ENCODE peak calls at places on chromosomes 5 and 9, in four cellular contexts. One of them, this sample, is unnamed.

GRCh38 chr9:134377976-134378375 is 51.7 kb downstream of the RXRA start:
- DNase-seq in SK-N-SH: peak; percentile 71
- DNase-seq in H1: no peak
- DNase-seq in HepG2: no peak
- DNase-seq in this sample: no peak

GRCh38 chr9:82581516-82581915 is 481.4 kb downstream of the RASEF start:
- DNase-seq in SK-N-SH: no peak
- DNase-seq in H1: no peak
- DNase-seq in HepG2: no peak
- DNase-seq in this sample: no peak

GRCh38 chr5:19880859-19881436 is 107.1 kb downstream of the CDH18 start:
- DNase-seq in SK-N-SH: no peak
- DNase-seq in H1: no peak
- DNase-seq in HepG2: peak; percentile 84
- DNase-seq in this sample: no peak

GRCh38 chr5:149731332-149731616 is 1.2 kb downstream of the PPARGC1B start:
- DNase-seq in SK-N-SH: no peak
- DNase-seq in H1: peak; percentile 79
- DNase-seq in HepG2: no peak
- DNase-seq in this sample: no peak

GRCh38 chr5:113748403-113748802 is 234.9 kb downstream of the YTHDC2 start:
- DNase-seq in SK-N-SH: no peak
- DNase-seq in H1: no peak
- DNase-seq in HepG2: no peak
- DNase-seq in this sample: no peak

GRCh38 chr5:15023846-15024245 is 152.3 kb upstream of the ANKH start:
- DNase-seq in SK-N-SH: no peak
- DNase-seq in H1: no peak
- DNase-seq in HepG2: no peak
- DNase-seq in this sample: no peak

GRCh38 chr5:55634204-55634785 is 77.8 kb downstream of the SLC38A9 start:
- DNase-seq in SK-N-SH: no peak
- DNase-seq in H1: no peak
- DNase-seq in HepG2: no peak
- DNase-seq in this sample: no peak

GRCh38 chr5:142014911-142015584 is 2.2 kb upstream of the GNPDA1 start:
- DNase-seq in SK-N-SH: peak; percentile 61
- DNase-seq in H1: peak; percentile 49
- DNase-seq in HepG2: peak; percentile 65
- DNase-seq in this sample: no peak

GRCh38 chr5:74198156-74198555 is 442.4 kb downstream of the ENC1 start:
- DNase-seq in SK-N-SH: no peak
- DNase-seq in H1: no peak
- DNase-seq in HepG2: no peak
- DNase-seq in this sample: no peak

GRCh38 chr5:74199005-74199404 is 441.5 kb downstream of the ENC1 start:
- DNase-seq in SK-N-SH: no peak
- DNase-seq in H1: no peak
- DNase-seq in HepG2: no peak
- DNase-seq in this sample: no peak

GRCh38 chr5:74199436-74200210 is 440.9 kb downstream of the ENC1 start:
- DNase-seq in SK-N-SH: no peak
- DNase-seq in H1: no peak
- DNase-seq in HepG2: no peak
- DNase-seq in this sample: no peak

GRCh38 chr5:74200560-74200959 is 440.0 kb downstream of the ENC1 start:
- DNase-seq in SK-N-SH: no peak
- DNase-seq in H1: no peak
- DNase-seq in HepG2: no peak
- DNase-seq in this sample: no peak

GRCh38 chr5:74201334-74202081 is 439.0 kb downstream of the ENC1 start:
- DNase-seq in SK-N-SH: no peak
- DNase-seq in H1: no peak
- DNase-seq in HepG2: no peak
- DNase-seq in this sample: peak; percentile 63
- TF ChIP-seq TCF12 in SK-N-SH: peak; percentile 95
- TF ChIP-seq TCF12 in H1: no peak
- TF ChIP-seq TCF12 in HepG2: no peak
- TF ChIP-seq TCF12 in this sample: peak; percentile 34

DNA sequence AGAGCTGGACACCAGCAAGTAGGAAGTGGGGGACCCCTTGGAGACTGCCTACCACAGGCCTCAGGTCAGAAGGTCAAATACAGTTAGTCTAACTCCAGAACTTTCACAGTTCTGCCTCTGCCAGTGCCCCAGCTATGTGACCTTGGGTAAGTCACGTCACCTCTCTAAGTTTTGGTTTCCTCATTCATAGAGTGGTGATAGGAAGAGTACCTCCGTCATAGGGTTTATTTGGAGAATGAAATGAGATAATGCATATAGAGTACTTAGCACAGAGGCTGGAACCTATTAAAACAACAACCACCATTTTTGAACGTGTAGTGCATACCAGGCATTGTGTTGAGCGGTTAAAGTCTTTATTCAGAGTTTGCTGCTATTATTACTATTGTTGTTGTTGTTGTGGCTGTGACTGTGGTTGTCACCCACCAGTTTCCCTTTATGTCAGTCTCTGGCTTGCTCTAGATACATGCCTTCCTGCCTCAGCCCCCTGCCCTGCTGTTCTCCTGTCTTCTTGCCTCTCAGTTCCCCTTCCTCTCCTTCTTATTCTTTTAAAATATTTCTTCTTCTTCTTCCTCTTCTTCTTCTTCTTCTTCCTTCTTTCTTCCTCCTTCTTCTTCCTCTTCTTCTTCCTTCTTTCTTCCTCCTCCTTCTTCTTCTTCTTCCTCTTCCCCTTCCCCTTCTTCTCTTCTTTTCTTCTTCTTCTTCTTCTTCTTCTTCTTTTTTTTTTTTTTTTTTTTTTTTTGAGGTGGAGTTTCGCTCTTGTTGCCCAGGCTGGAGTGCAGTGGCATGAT is 67.8 kb downstream of the RALGPS1 start:
- DNase-seq in SK-N-SH: no peak
- DNase-seq in H1: no peak
- DNase-seq in HepG2: no peak
- DNase-seq in this sample: no peak
- TF ChIP-seq TCF12 in SK-N-SH: no peak
- TF ChIP-seq TCF12 in H1: no peak
- TF ChIP-seq TCF12 in HepG2: no peak
- TF ChIP-seq TCF12 in this sample: no peak

GRCh38 chr9:99140685-99141314 is 35.9 kb downstream of the TGFBR1 start:
- DNase-seq in SK-N-SH: peak; percentile 46
- DNase-seq in H1: no peak
- DNase-seq in HepG2: peak; percentile 35
- DNase-seq in this sample: no peak
- TF ChIP-seq TCF12 in SK-N-SH: peak; percentile 23
- TF ChIP-seq TCF12 in H1: no peak
- TF ChIP-seq TCF12 in HepG2: no peak
- TF ChIP-seq TCF12 in this sample: no peak

GRCh38 chr5:171794470-171794869 is 8.9 kb downstream of the SMIM23 start:
- DNase-seq in SK-N-SH: no peak
- DNase-seq in H1: no peak
- DNase-seq in HepG2: no peak
- DNase-seq in this sample: no peak

GRCh38 chr5:171797563-171797962 is 11.9 kb downstream of the SMIM23 start:
- DNase-seq in SK-N-SH: no peak
- DNase-seq in H1: no peak
- DNase-seq in HepG2: no peak
- DNase-seq in this sample: no peak

GRCh38 chr5:171795381-171795780 is 9.8 kb downstream of the SMIM23 start:
- DNase-seq in SK-N-SH: no peak
- DNase-seq in H1: no peak
- DNase-seq in HepG2: no peak
- DNase-seq in this sample: no peak

GRCh38 chr5:171801839-171802238 is 16.2 kb downstream of the SMIM23 start:
- DNase-seq in SK-N-SH: no peak
- DNase-seq in H1: no peak
- DNase-seq in HepG2: no peak
- DNase-seq in this sample: no peak

GRCh38 chr5:171798413-171798812 is 12.8 kb downstream of the SMIM23 start:
- DNase-seq in SK-N-SH: no peak
- DNase-seq in H1: no peak
- DNase-seq in HepG2: no peak
- DNase-seq in this sample: no peak
- TF ChIP-seq TCF12 in SK-N-SH: no peak
- TF ChIP-seq TCF12 in H1: no peak
- TF ChIP-seq TCF12 in HepG2: no peak
- TF ChIP-seq TCF12 in this sample: no peak

DNA sequence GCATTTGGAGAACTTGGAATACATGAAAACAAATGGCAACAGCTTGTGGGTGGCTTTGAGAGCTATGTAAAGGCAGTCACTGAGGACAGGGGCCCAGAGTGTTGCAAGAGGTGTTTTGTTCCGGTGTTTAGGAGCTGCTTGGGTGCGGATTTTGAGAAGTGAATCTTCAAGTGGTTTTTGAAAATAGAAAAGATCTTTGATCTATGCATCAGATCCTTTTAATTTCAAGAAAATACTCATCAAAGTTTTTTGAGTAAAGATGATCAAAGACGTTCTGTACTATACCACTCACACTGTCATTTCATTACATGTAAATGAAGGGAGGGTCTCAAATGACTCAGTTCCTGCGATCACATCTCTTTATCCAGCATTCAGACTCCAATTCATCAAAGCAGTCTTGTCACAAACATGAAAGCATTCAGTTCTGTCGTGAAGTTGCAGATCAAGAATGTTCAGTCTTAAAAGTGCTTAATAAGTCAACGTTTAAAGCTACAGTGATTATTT is 112.5 kb downstream of the WDR41 start:
- DNase-seq in SK-N-SH: no peak
- DNase-seq in H1: no peak
- DNase-seq in HepG2: no peak
- DNase-seq in this sample: peak; percentile 67
- TF ChIP-seq TCF12 in SK-N-SH: no peak
- TF ChIP-seq TCF12 in H1: no peak
- TF ChIP-seq TCF12 in HepG2: no peak
- TF ChIP-seq TCF12 in this sample: no peak

DNA sequence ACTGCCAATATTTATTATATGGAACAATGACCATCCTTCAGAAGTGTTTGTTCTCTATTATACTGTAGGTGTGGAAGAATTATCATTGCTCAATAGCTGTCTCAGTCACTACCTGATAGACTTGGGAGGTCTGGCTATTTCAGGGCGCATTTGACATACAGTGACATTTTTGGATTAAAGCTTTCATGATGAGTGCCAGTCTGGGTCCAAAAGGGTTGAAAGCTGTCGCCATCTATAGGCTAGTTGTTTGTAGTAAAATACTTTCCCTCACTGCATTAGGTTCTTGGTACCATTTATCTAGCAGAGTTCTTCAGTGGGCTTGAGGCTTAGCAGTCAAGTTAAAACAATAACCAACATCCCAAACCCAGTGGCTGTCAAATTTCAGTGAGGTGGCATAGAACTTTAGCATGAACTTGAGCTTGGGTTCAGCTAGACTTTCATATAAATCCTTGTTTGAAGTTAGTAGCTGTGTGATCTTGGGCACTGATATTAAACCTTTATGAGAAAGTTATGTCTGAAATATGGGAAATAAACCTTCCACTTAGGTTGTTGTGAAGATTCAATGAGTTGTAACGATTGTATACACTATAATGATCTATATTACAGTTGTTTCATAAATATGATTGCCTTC is 110.5 kb upstream of the CDKN2B start:
- DNase-seq in SK-N-SH: peak; percentile 8
- DNase-seq in H1: no peak
- DNase-seq in HepG2: peak; percentile 21
- DNase-seq in this sample: no peak
- TF ChIP-seq TCF12 in SK-N-SH: no peak
- TF ChIP-seq TCF12 in H1: no peak
- TF ChIP-seq TCF12 in HepG2: no peak
- TF ChIP-seq TCF12 in this sample: no peak

GRCh38 chr9:76218868-76219462 is 175.3 kb downstream of the RFK start:
- DNase-seq in SK-N-SH: no peak
- DNase-seq in H1: no peak
- DNase-seq in HepG2: no peak
- DNase-seq in this sample: no peak

GRCh38 chr9:76215066-76215465 is 179.2 kb downstream of the RFK start:
- DNase-seq in SK-N-SH: no peak
- DNase-seq in H1: no peak
- DNase-seq in HepG2: no peak
- DNase-seq in this sample: no peak

GRCh38 chr9:76218151-76218867 is 175.9 kb downstream of the RFK start:
- DNase-seq in SK-N-SH: no peak
- DNase-seq in H1: no peak
- DNase-seq in HepG2: no peak
- DNase-seq in this sample: no peak

GRCh38 chr9:76216161-76216649 is 178.0 kb downstream of the RFK start:
- DNase-seq in SK-N-SH: no peak
- DNase-seq in H1: no peak
- DNase-seq in HepG2: no peak
- DNase-seq in this sample: no peak

DNA sequence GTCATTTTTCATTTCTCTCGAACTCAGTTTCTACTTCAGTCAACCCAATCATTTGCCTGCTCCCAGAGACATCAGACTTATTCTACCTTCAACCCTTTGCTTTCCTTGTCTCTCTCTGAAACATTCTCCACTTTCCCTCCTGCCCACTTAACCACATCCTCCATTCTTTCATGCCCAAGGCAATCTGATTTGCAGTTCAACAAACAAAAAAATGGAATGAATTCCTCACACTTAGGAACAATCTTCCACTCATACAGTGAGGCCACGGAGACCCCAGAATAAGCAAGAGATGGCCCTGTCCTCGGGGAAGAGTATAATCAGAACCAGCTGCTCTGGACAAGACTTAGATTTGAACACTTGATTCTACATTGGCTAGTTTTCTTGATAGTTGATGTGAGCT is 180.5 kb downstream of the RFK start:
- DNase-seq in SK-N-SH: no peak
- DNase-seq in H1: no peak
- DNase-seq in HepG2: no peak
- DNase-seq in this sample: no peak
- TF ChIP-seq TCF12 in SK-N-SH: no peak
- TF ChIP-seq TCF12 in H1: no peak
- TF ChIP-seq TCF12 in HepG2: no peak
- TF ChIP-seq TCF12 in this sample: no peak

DNA sequence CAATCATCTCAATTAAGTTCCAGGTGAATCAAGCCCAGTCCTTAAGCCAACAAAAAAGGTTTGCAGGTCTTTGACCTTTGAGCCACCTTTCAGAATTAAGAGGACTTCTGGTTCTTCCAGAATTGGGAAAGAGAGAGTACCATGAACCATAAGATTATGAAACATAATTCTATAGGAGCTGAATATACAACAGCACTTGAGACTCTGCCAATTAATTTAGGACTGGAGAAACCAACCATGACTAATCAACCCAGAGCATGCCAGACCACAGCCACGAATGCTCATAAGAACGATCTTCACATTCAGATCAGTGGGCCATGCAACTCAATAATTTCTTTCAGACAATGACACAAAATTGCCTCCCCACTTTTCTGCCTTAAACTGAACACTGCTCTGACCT is 213.6 kb downstream of the ATPSCKMT start:
- DNase-seq in SK-N-SH: no peak
- DNase-seq in H1: no peak
- DNase-seq in HepG2: no peak
- DNase-seq in this sample: no peak
- TF ChIP-seq TCF12 in SK-N-SH: no peak
- TF ChIP-seq TCF12 in H1: no peak
- TF ChIP-seq TCF12 in HepG2: no peak
- TF ChIP-seq TCF12 in this sample: no peak